ENCODE peak calls at places on chromosome 5, in four cellular contexts. One of them, this sample, is unnamed.

GRCh38 chr5:3214396-3214795 is 381.2 kb upstream of the IRX1 start:
- DNase-seq in H1: no peak
- DNase-seq in HepG2: no peak
- DNase-seq in HCT116: no peak
- DNase-seq in this sample: no peak

GRCh38 chr5:150209020-150209635 is 19.3 kb downstream of the SLC6A7 start:
- DNase-seq in H1: no peak
- DNase-seq in HepG2: no peak
- DNase-seq in HCT116: no peak
- DNase-seq in this sample: no peak

GRCh38 chr5:57277085-57277484 is 103.2 kb downstream of the GPBP1 start:
- DNase-seq in HepG2: no peak
- DNase-seq in HCT116: peak
- DNase-seq in H1: no peak
- DNase-seq in this sample: peak

GRCh38 chr5:137563646-137564474 is 64.7 kb upstream of the SPOCK1 start:
- DNase-seq in HepG2: no peak
- DNase-seq in HCT116: no peak
- DNase-seq in H1: no peak
- DNase-seq in this sample: no peak

GRCh38 chr5:89380635-89381034 is 497.7 kb upstream of the MEF2C start:
- DNase-seq in HCT116: no peak
- DNase-seq in HepG2: no peak
- DNase-seq in H1: no peak
- DNase-seq in this sample: no peak

GRCh38 chr5:157471709-157472108 is 11.7 kb downstream of the NIPAL4 start:
- DNase-seq in HCT116: peak
- DNase-seq in HepG2: peak
- DNase-seq in H1: no peak
- DNase-seq in this sample: peak

GRCh38 chr5:92749943-92750342 is 831.1 kb downstream of the NR2F1-AS1 start:
- DNase-seq in HCT116: peak
- DNase-seq in HepG2: peak
- DNase-seq in H1: no peak
- DNase-seq in this sample: no peak

GRCh38 chr5:16784843-16785791 is 151.0 kb downstream of the MYO10 start:
- DNase-seq in H1: no peak
- DNase-seq in HCT116: no peak
- DNase-seq in HepG2: no peak
- DNase-seq in this sample: no peak

GRCh38 chr5:64632251-64632650 is 58.1 kb upstream of the SHISAL2B start:
- DNase-seq in H1: no peak
- DNase-seq in HepG2: no peak
- DNase-seq in HCT116: no peak
- DNase-seq in this sample: no peak

GRCh38 chr5:9570876-9571275 is 25.0 kb upstream of the SEMA5A start:
- DNase-seq in HepG2: no peak
- DNase-seq in HCT116: no peak
- DNase-seq in H1: no peak
- DNase-seq in this sample: no peak

GRCh38 chr5:311963-312362 is 9.6 kb upstream of the AHRR start:
- DNase-seq in HepG2: no peak
- DNase-seq in H1: no peak
- DNase-seq in HCT116: no peak
- DNase-seq in this sample: no peak

GRCh38 chr5:4537489-4537888 is 602.6 kb upstream of the ADAMTS16 start:
- DNase-seq in HepG2: no peak
- DNase-seq in HCT116: no peak
- DNase-seq in H1: no peak
- DNase-seq in this sample: no peak

GRCh38 chr5:134510970-134511795 is 14.3 kb upstream of the JADE2 start:
- DNase-seq in H1: peak
- DNase-seq in HCT116: no peak
- DNase-seq in HepG2: peak
- DNase-seq in this sample: peak

GRCh38 chr5:1058549-1058945 is 49.9 kb downstream of the NKD2 start:
- DNase-seq in HCT116: no peak
- DNase-seq in HepG2: no peak
- DNase-seq in H1: no peak
- DNase-seq in this sample: no peak

GRCh38 chr5:180130876-180131740 is 59.5 kb upstream of the RNF130 start:
- DNase-seq in H1: no peak
- DNase-seq in HCT116: no peak
- DNase-seq in HepG2: no peak
- DNase-seq in this sample: no peak

DNA sequence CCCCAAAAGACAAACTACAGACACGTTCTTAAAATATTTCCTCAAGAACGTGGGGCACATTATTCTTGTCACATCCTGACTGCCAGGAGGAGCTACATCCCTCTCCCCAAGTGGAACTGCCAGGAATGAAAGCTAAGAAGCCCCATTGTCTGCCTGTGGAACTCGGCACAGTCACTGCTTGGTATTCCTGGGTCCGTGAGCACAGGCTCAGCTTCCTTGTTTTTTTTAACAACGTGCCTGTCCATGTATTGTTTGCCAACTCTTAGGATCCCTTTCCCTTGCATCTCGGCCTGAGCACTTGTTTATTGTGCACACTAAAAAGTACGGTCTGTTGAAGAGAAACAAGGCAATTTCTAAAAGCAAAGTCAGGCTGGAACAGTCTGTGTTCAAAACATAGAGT is 47.0 kb upstream of the SELENOP start:
- DNase-seq in H1: no peak
- DNase-seq in HCT116: no peak
- DNase-seq in HepG2: peak
- DNase-seq in this sample: no peak
- TF ChIP-seq FOSL1 in H1: no peak
- TF ChIP-seq FOSL1 in HCT116: no peak
- TF ChIP-seq FOSL1 in HepG2: no peak
- TF ChIP-seq FOSL1 in this sample: no peak

GRCh38 chr5:113195197-113195715 is 218.7 kb downstream of the DCP2 start:
- DNase-seq in HepG2: no peak
- DNase-seq in HCT116: no peak
- DNase-seq in H1: no peak
- DNase-seq in this sample: no peak
- TF ChIP-seq RAD21 in HepG2: no peak
- TF ChIP-seq RAD21 in HCT116: no peak
- TF ChIP-seq RAD21 in H1: no peak
- TF ChIP-seq RAD21 in this sample: no peak

DNA sequence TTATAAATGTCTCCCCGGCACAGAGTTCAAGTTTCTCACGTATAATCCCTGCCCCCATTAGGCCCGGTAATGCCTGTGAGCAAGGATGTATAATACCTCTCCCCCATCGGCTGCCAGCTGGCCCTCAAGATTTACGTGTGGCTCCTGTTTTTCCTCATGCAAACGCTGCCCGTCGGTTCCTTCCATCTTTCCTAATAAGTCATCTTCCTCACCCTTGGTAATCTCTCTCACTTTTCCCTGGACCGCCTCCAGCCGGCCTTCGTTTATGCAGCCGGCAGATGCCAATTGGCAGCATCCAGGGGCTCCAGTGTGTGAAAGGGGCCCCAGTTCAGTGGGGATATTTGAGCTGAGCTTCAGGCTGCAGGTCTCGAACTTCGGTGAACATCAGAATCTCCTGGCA is 86.5 kb upstream of the NEURL1B start:
- DNase-seq in H1: no peak
- DNase-seq in HCT116: no peak
- DNase-seq in HepG2: no peak
- DNase-seq in this sample: no peak
- TF ChIP-seq FOSL1 in H1: no peak
- TF ChIP-seq FOSL1 in HCT116: no peak
- TF ChIP-seq FOSL1 in HepG2: no peak
- TF ChIP-seq FOSL1 in this sample: no peak

DNA sequence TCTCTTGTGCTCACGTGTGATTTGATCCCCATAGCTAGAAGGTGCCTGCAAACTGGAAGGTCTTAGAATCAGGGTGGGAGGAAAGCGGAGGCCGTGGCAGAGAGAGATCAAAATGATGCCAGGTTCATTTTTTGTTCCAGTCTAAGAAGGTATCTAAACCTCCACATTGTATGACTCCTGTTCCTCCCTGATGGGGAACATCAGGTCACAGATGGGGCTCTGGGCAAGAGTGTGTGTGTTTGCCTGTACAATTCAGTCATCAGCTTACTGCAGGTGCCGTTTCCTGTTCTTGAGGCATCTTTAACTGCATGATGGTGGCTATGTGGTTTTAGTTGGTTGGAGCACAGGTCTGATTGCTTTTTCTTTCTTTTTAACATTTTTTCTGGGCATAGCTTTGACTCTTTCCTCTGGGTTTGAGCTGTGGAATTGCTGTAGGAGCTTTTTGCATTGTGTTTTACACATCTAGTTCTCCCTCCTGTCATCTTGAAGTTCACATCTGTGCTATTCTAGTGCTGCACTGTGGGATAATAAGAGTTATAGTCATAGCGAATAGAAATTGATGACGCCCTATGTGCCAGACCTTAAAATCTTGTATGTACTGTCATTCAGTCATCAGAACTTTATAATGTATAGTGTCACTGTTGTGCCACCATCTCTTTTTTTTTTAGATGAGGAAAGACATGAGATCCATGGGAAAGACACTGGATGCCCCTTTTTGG is 30.8 kb downstream of the ARHGAP26 start:
- DNase-seq in H1: no peak
- DNase-seq in HCT116: no peak
- DNase-seq in HepG2: no peak
- DNase-seq in this sample: no peak
- TF ChIP-seq RAD21 in H1: no peak
- TF ChIP-seq RAD21 in HCT116: no peak
- TF ChIP-seq RAD21 in HepG2: no peak
- TF ChIP-seq RAD21 in this sample: no peak

This sample was measured in K562.